ENCODE peak calls at places on chromosomes 5 and 9, in five cellular contexts. D is T-helper 1 cell, B is NCI-H2107, K is GM18507, C is brain microvascular endothelial cell. M is an unnamed sample.

GRCh38 chr9:4855861-4856260 is 63.1 kb downstream of the RCL1 start:
- DNase-seq in D (no peak), B (no peak), K (no peak), C (peak), M (no peak)

GRCh38 chr5:55524816-55525215 is 9.9 kb downstream of the PLPP1 start:
- DNase-seq in D (no peak), B (no peak), K (no peak), C (no peak), M (no peak)

GRCh38 chr9:113386571-113387393 is 10.0 kb upstream of the HDHD3 start:
- DNase-seq in D (no peak), B (no peak), K (no peak), C (no peak), M (no peak)

GRCh38 chr5:102916114-102916513 is 161.0 kb downstream of the PAM start:
- DNase-seq in D (no peak), B (no peak), K (no peak), C (no peak), M (no peak)

GRCh38 chr9:3437031-3437430 is 88.8 kb downstream of the RFX3 start:
- DNase-seq in D (no peak), B (no peak), K (no peak), C (no peak), M (no peak)

GRCh38 chr9:127131871-127132270 is 9.4 kb upstream of the ANGPTL2 start:
- DNase-seq in D (no peak), B (no peak), K (no peak), C (peak), M (no peak)

GRCh38 chr5:31235381-31235780 is 41.9 kb downstream of the CDH6 start:
- DNase-seq in D (no peak), B (no peak), K (no peak), C (no peak), M (no peak)

GRCh38 chr5:154395407-154396106 is 50.2 kb upstream of the SAP30L start:
- DNase-seq in D (no peak), B (no peak), K (no peak), C (no peak), M (no peak)

GRCh38 chr5:120955795-120956194 is 491.7 kb downstream of the PRR16 start:
- DNase-seq in D (no peak), B (no peak), K (no peak), C (no peak), M (no peak)

GRCh38 chr9:136882109-136882946 is 4.0 kb upstream of the TRAF2 start:
- DNase-seq in D (peak), B (no peak), K (peak), C (peak), M (peak)

GRCh38 chr5:122099060-122099790 is 21.2 kb upstream of the LOX start:
- DNase-seq in D (no peak), B (no peak), K (no peak), C (peak), M (no peak)

GRCh38 chr5:38948501-38948900 is 102.7 kb downstream of the OSMR start:
- DNase-seq in D (no peak), B (no peak), K (no peak), C (peak), M (no peak)

GRCh38 chr9:127519301-127520166 is 68.2 kb downstream of the LRSAM1 start:
- DNase-seq in D (no peak), B (no peak), K (no peak), C (peak), M (no peak)

GRCh38 chr5:107669543-107670027 is 1.2 kb downstream of the EFNA5 start:
- DNase-seq in D (no peak), B (no peak), K (no peak), C (peak), M (no peak)

GRCh38 chr9:114202849-114203248 is 47.5 kb downstream of the COL27A1 start:
- DNase-seq in D (no peak), B (no peak), K (no peak), C (no peak), M (no peak)

GRCh38 chr9:92406506-92406905 is 2.1 kb upstream of the OGN start:
- DNase-seq in D (no peak), B (no peak), K (peak), C (peak), M (no peak)

GRCh38 chr5:3382151-3382550 is 213.5 kb upstream of the IRX1 start:
- DNase-seq in D (no peak), B (no peak), K (no peak), C (no peak), M (no peak)

GRCh38 chr5:94545870-94546625 is 72.4 kb downstream of the KIAA0825 start:
- DNase-seq in D (no peak), B (no peak), K (no peak), C (no peak), M (no peak)

GRCh38 chr9:27117489-27118135 is 8.6 kb downstream of the TEK start:
- DNase-seq in D (no peak), B (no peak), K (no peak), C (peak), M (no peak)

GRCh38 chr9:105901514-105902109 is 207.3 kb downstream of the TMEM38B start:
- DNase-seq in D (no peak), B (peak), K (no peak), C (peak), M (peak)

GRCh38 chr9:92759990-92760893 is 4.4 kb downstream of the BICD2 start:
- DNase-seq in D (no peak), B (no peak), K (no peak), C (no peak), M (no peak)

GRCh38 chr9:127729522-127730256 is 5.4 kb downstream of the TOR2A start:
- DNase-seq in D (no peak), B (no peak), K (no peak), C (no peak), M (no peak)

GRCh38 chr9:118148990-118149389 is 444.8 kb downstream of the TLR4 start:
- DNase-seq in D (no peak), B (no peak), K (no peak), C (no peak), M (no peak)

GRCh38 chr9:13552606-13553215 is 273.2 kb upstream of the MPDZ start:
- DNase-seq in D (no peak), B (no peak), K (no peak), C (no peak), M (no peak)

GRCh38 chr5:14665110-14665822 is 748 bp downstream of the OTULIN start:
- DNase-seq in D (no peak), B (no peak), K (no peak), C (no peak), M (no peak)

GRCh38 chr5:61330341-61330878 is 1.6 kb upstream of the ZSWIM6 start:
- DNase-seq in D (peak), B (no peak), K (no peak), C (no peak), M (no peak)

GRCh38 chr5:151480384-151480783 is 33.0 kb downstream of the SLC36A1 start:
- DNase-seq in D (no peak), B (no peak), K (no peak), C (no peak), M (no peak)

GRCh38 chr5:170648546-170648945 is 135.0 kb upstream of the GABRP start:
- DNase-seq in D (no peak), B (no peak), K (no peak), C (peak), M (no peak)

GRCh38 chr5:72908666-72909065 is 47.2 kb upstream of the FCHO2 start:
- DNase-seq in D (no peak), B (no peak), K (no peak), C (no peak), M (no peak)

GRCh38 chr5:32581010-32581785 is 4.2 kb upstream of the SUB1 start:
- DNase-seq in D (no peak), B (no peak), K (no peak), C (no peak), M (no peak)

GRCh38 chr5:10352404-10353240 is 873 bp upstream of the MARCHF6 start:
- DNase-seq in D (no peak), B (peak), K (no peak), C (peak), M (no peak)

GRCh38 chr9:114803886-114804285 is 2.0 kb downstream of the TNFSF15 start:
- DNase-seq in D (no peak), B (no peak), K (no peak), C (peak), M (no peak)

M was measured in GM12891.